ENCODE peak calls at places on chromosomes 11 and 22, in six cellular contexts. G is hepatocyte, Q is SK-N-SH, H is PC-3, N is neural progenitor cell, Y is HCT116. B is an unnamed sample.

GRCh38 chr11:43868852-43869567 is 11.6 kb upstream of the ALKBH3 start:
- DNase-seq in G (peak; percentile 38), Q (no peak), H (peak; percentile 39), N (no peak), Y (no peak), B (peak; percentile 92)

GRCh38 chr11:128261011-128261421 is 326.3 kb downstream of the ETS1 start:
- DNase-seq in G (no peak), Q (no peak), H (no peak), N (no peak), Y (no peak), B (no peak)

GRCh38 chr11:17734986-17735822 is 623 bp downstream of the KCNC1 start:
- DNase-seq in G (peak; percentile 93), Q (peak; percentile 86), H (peak; percentile 56), N (peak; percentile 94), Y (no peak), B (peak; percentile 89)

GRCh38 chr22:45163074-45163416 is 680 bp upstream of the NUP50 start:
- DNase-seq in G (peak; percentile 62), Q (peak; percentile 57), H (peak; percentile 18), N (peak; percentile 65), Y (no peak), B (peak; percentile 72)

GRCh38 chr11:118180300-118180703 is 3.9 kb upstream of the SCN2B start:
- DNase-seq in G (peak; percentile 61), Q (peak; percentile 78), H (no peak), N (peak; percentile 76), Y (peak; percentile 55), B (peak; percentile 33)

GRCh38 chr11:99548264-99548663 is 527.5 kb downstream of the CNTN5 start:
- DNase-seq in G (no peak), Q (no peak), H (peak; percentile 10), N (no peak), Y (no peak), B (no peak)

GRCh38 chr11:34519595-34520235 is 6.1 kb upstream of the ELF5 start:
- DNase-seq in G (no peak), Q (no peak), H (peak; percentile 7), N (no peak), Y (no peak), B (no peak)

GRCh38 chr11:64249563-64250405 is 1.5 kb upstream of the PLCB3 start:
- DNase-seq in G (no peak), Q (no peak), H (no peak), N (no peak), Y (no peak), B (no peak)

GRCh38 chr11:8709002-8709672 is 26.5 kb downstream of the RPL27A start:
- DNase-seq in G (peak; percentile 72), Q (peak; percentile 87), H (no peak), N (no peak), Y (no peak), B (peak; percentile 58)

GRCh38 chr11:68460741-68461283 is at the start of gene PPP6R3:
- DNase-seq in G (no peak), Q (no peak), H (no peak), N (no peak), Y (no peak), B (peak; percentile 77)

GRCh38 chr22:29231971-29232959 is 26.6 kb downstream of the EMID1 start:
- DNase-seq in G (peak; percentile 3), Q (peak; percentile 20), H (no peak), N (no peak), Y (no peak), B (no peak)

GRCh38 chr11:19774817-19775600 is 62.4 kb downstream of the NAV2 start:
- DNase-seq in G (no peak), Q (no peak), H (no peak), N (no peak), Y (no peak), B (peak; percentile 21)

GRCh38 chr11:123510579-123510905 is 80.5 kb downstream of the GRAMD1B start:
- DNase-seq in G (no peak), Q (no peak), H (no peak), N (no peak), Y (no peak), B (no peak)

GRCh38 chr11:118415739-118416068 is 14.3 kb downstream of the ATP5MG start:
- DNase-seq in G (peak; percentile 76), Q (peak; percentile 68), H (peak; percentile 97), N (peak; percentile 29), Y (peak; percentile 33), B (peak; percentile 98)

GRCh38 chr22:39627208-39627607 is 56.7 kb downstream of the CACNA1I start:
- DNase-seq in G (no peak), Q (no peak), H (no peak), N (no peak), Y (no peak), B (no peak)

GRCh38 chr11:2681408-2682145 is 18.2 kb downstream of the KCNQ1OT1 start:
- DNase-seq in G (no peak), Q (no peak), H (no peak), N (no peak), Y (no peak), B (no peak)

GRCh38 chr11:36018967-36019596 is 75.2 kb downstream of the LDLRAD3 start:
- DNase-seq in G (no peak), Q (peak; percentile 77), H (no peak), N (no peak), Y (no peak), B (no peak)

GRCh38 chr11:9626778-9627394 is 37.0 kb upstream of the SWAP70 start:
- DNase-seq in G (no peak), Q (no peak), H (no peak), N (peak; percentile 76), Y (no peak), B (no peak)

GRCh38 chr11:6681949-6682348 is 1.2 kb downstream of the MRPL17 start:
- DNase-seq in G (no peak), Q (peak; percentile 12), H (peak; percentile 8), N (peak; percentile 12), Y (no peak), B (peak; percentile 53)

GRCh38 chr22:26892401-26893033 is 235.1 kb downstream of the MIAT start:
- DNase-seq in G (peak; percentile 25), Q (no peak), H (no peak), N (no peak), Y (no peak), B (peak; percentile 60)

GRCh38 chr11:13972033-13972910 is 9.7 kb downstream of the SPON1 start:
- DNase-seq in G (no peak), Q (no peak), H (no peak), N (no peak), Y (no peak), B (peak; percentile 42)

GRCh38 chr11:73011126-73011817 is 130.8 kb downstream of the FCHSD2 start:
- DNase-seq in G (no peak), Q (no peak), H (no peak), N (no peak), Y (no peak), B (no peak)

DNA sequence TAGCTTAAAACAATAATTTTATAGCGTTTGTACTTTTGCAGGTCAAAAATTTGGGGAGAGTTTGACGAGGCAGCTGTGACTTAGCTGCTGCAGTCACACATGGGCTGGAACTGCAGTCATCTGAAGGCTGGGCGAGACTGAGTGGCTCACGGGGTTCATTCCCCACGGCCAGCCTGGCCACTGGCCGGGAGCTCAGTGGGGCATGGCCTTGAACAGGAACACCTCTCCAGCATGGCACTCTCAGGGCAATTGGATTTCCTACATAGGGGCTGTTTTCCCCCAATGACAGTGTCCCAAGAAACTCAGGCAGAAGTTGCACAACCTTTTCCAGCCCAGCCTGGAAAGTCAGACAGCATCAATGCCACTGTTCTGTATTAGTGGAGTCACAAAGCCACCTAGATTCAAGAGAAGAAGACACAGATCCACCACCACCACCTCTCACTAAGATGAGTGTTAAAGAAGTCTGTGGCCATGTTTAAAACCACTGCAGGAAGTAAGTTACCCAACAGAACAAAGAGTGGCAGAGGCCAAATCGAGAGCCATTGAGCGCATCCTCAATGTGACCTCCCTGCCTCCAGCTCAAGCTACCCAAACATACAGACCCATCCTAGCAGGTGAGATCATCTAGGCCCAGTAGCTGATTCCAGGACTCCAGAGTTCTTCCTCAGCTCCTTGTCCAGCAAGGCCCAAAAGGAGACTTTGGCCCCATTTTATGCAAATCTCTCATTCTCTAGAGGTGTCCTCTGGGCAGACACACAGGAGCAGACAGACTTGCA is 618.7 kb upstream of the CADM1 start:
- DNase-seq in G (no peak), Q (no peak), H (no peak), N (no peak), Y (no peak), B (no peak)
- TF ChIP-seq EZH2phosphoT487 in G (no peak), Q (no peak), H (no peak), N (no peak), Y (no peak), B (no peak)

DNA sequence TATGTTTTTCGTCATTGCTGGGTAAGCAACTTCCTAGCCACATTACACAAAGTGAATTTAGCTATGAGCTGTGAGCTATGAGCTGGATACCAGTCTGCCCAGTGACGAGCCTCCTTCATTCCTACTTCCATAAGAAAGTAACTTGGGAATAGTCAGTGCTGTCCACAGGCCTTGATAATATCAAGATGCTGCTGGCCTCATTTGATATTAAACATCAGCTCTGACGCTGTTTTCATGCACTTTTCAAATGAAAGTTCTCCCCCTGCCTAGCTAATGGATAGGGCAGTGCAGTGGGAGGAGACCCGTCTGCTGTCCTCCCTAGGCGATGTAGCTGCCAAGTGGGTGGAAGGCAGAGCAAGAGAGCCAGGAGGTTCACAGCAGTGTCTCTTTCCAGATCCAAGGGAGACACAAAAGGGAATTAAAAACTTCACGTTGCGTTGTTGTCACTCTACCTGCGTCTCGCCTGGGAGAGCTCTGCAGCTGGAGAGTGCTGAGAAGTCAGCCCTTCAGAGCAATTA is 861.3 kb downstream of the NTM start:
- DNase-seq in G (no peak), Q (no peak), H (no peak), N (no peak), Y (no peak), B (no peak)
- H3K4me2 ChIP-seq in G (no peak overlapping the region), Q (no peak overlapping the region), H (no peak overlapping the region), N (no peak overlapping the region), Y (no peak overlapping the region), B (no peak overlapping the region)

GRCh38 chr22:50508897-50509296 is 873 bp downstream of the NCAPH2 start:
- DNase-seq in G (peak; percentile 5), Q (no peak), H (no peak), N (no peak), Y (no peak), B (no peak)
- H3K79me2 ChIP-seq in G (peaks cover 68% of the 10 kb centered on the region), Q (peaks cover 81% of the 10 kb centered on the region), H (peaks cover 58% of the 10 kb centered on the region), N (peaks cover 60% of the 10 kb centered on the region), Y (peaks cover 66% of the 10 kb centered on the region), B (peaks cover 87% of the 10 kb centered on the region)

GRCh38 chr11:31643831-31644230 is 134.3 kb downstream of the ELP4 start:
- DNase-seq in G (no peak), Q (no peak), H (peak; percentile 78), N (no peak), Y (no peak), B (peak; percentile 49)
- TF ChIP-seq EZH2phosphoT487 in G (no peak), Q (no peak), H (no peak), N (no peak), Y (no peak), B (no peak)

DNA sequence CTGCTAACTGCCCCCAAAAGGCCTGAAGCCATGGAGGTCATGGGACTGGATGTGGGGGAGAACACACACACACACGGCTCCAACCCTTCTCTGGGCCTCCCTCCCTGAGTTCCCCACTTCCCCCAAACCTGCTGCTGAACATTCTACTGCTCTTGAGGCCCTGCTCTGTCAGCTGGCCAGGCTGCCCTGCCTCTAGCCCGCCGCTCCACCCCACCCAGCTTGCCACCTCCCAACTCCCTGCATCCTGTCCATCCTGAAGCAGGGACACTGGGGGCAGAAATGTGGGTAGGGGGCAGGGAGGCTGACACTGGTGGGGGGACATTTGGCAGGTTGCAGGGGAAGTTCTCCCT is 1.0 kb downstream of the KCNJ4 start:
- DNase-seq in G (no peak), Q (no peak), H (no peak), N (no peak), Y (no peak), B (no peak)
- H3K4me2 ChIP-seq in G (peak overlapping the region; percentile 87), Q (no peak overlapping the region), H (no peak overlapping the region), N (peak overlapping the region; percentile 88), Y (no peak overlapping the region), B (no peak overlapping the region)

B was measured in GM23248.